ENCODE peak calls at places on chromosomes 12 and 14, in five cellular contexts. W, J, Q, H and P are unnamed samples.

GRCh38 chr12:82708056-82708455 is 21.4 kb downstream of the TMTC2 start:
- DNase-seq in W (no peak), J (no peak), H (peak), Q (peak), P (no peak)

GRCh38 chr12:48486261-48486660 is 4.0 kb downstream of the C12orf54 start:
- DNase-seq in W (peak), Q (no peak), H (no peak), J (no peak), P (peak)

GRCh38 chr12:93757792-93758694 is 80.9 kb downstream of the CRADD start:
- DNase-seq in H (no peak), W (no peak), J (no peak), Q (no peak), P (no peak)

GRCh38 chr12:95173392-95174251 is 43.6 kb downstream of the FGD6 start:
- DNase-seq in W (no peak), H (peak), Q (peak), J (peak), P (peak)

GRCh38 chr14:105083926-105084685 is 18.9 kb upstream of the GPR132 start:
- DNase-seq in H (no peak), W (no peak), Q (no peak), J (no peak), P (no peak)

GRCh38 chr14:38948171-38948570 is 154.9 kb downstream of the SEC23A start:
- DNase-seq in H (peak), W (peak), Q (peak), J (no peak), P (no peak)

GRCh38 chr14:97306133-97306784 is 509.1 kb downstream of the VRK1 start:
- DNase-seq in H (no peak), W (no peak), J (no peak), Q (no peak), P (no peak)

GRCh38 chr14:28765907-28766504 is 581 bp upstream of the FOXG1 start:
- DNase-seq in W (no peak), J (no peak), H (peak), Q (peak), P (no peak)

GRCh38 chr14:32012062-32012461 is 65.0 kb upstream of the ARHGAP5 start:
- DNase-seq in Q (peak), W (peak), J (no peak), H (peak), P (peak)

GRCh38 chr12:91065377-91065776 is 7.6 kb upstream of the KERA start:
- DNase-seq in J (no peak), H (no peak), Q (no peak), W (no peak), P (no peak)

GRCh38 chr14:66237701-66238100 is 248.5 kb upstream of the CCDC196 start:
- DNase-seq in W (no peak), Q (no peak), J (no peak), H (no peak), P (no peak)

GRCh38 chr14:105064721-105065143 is 498 bp downstream of the GPR132 start:
- DNase-seq in H (peak), J (no peak), Q (peak), W (peak), P (no peak)

GRCh38 chr12:88868062-88868461 is 287.8 kb upstream of the KITLG start:
- DNase-seq in W (no peak), H (no peak), Q (peak), J (no peak), P (no peak)

GRCh38 chr12:122354958-122355641 is 67.4 kb downstream of the CLIP1 start:
- DNase-seq in Q (no peak), J (peak), H (no peak), W (no peak), P (no peak)

GRCh38 chr14:52080817-52081755 is 12.2 kb upstream of the NID2 start:
- DNase-seq in H (peak), Q (peak), J (no peak), W (peak), P (peak)

GRCh38 chr14:99884834-99885648 is 91.8 kb downstream of the EML1 start:
- DNase-seq in Q (peak), H (peak), W (peak), J (peak), P (peak)

GRCh38 chr12:68445836-68446235 is 113.7 kb upstream of the MDM1 start:
- DNase-seq in W (no peak), Q (peak), J (no peak), H (peak), P (no peak)

GRCh38 chr14:91839754-91840153 is 27.6 kb downstream of the TC2N start:
- DNase-seq in W (no peak), J (no peak), Q (no peak), H (no peak), P (no peak)

GRCh38 chr12:62098131-62098530 is 162.1 kb upstream of the USP15 start:
- DNase-seq in H (no peak), Q (no peak), J (no peak), W (no peak), P (no peak)

GRCh38 chr12:32921397-32921796 is 24.8 kb upstream of the PKP2 start:
- DNase-seq in Q (no peak), H (peak), W (peak), J (no peak), P (peak)

GRCh38 chr14:23099212-23099861 is 4.0 kb downstream of the C14orf119 start:
- DNase-seq in J (no peak), W (no peak), Q (no peak), H (no peak), P (no peak)

GRCh38 chr14:97703006-97703760 is 906.0 kb downstream of the VRK1 start:
- DNase-seq in W (peak), J (no peak), Q (no peak), H (no peak), P (no peak)

GRCh38 chr14:100246809-100247428 is 8.0 kb downstream of the YY1 start:
- DNase-seq in W (peak), J (peak), H (peak), Q (peak), P (peak)

GRCh38 chr12:46410495-46410894 is 37.9 kb upstream of the SLC38A2 start:
- DNase-seq in J (no peak), H (no peak), Q (no peak), W (no peak), P (no peak)

GRCh38 chr14:32896979-32897723 is 41.5 kb upstream of the NPAS3 start:
- DNase-seq in W (peak), J (peak), H (peak), Q (peak), P (no peak)

GRCh38 chr12:69509308-69509736 is 39.1 kb downstream of the FRS2 start:
- DNase-seq in W (no peak), J (peak), Q (peak), H (peak), P (no peak)

GRCh38 chr14:93970589-93970966 is 5.8 kb downstream of the ASB2 start:
- DNase-seq in H (no peak), Q (no peak), W (peak), J (peak), P (peak)

GRCh38 chr12:4030938-4031702 is 157.9 kb upstream of the PARP11 start:
- DNase-seq in Q (peak), W (peak), H (peak), J (peak), P (peak)

GRCh38 chr14:37150414-37150813 is 22.0 kb downstream of the SLC25A21 start:
- DNase-seq in Q (peak), J (peak), W (peak), H (peak), P (peak)

GRCh38 chr12:27667540-27667939 is 28.7 kb upstream of the REP15 start:
- DNase-seq in W (peak), J (no peak), Q (peak), H (peak), P (no peak)

GRCh38 chr14:50447491-50447890 is 50.8 kb upstream of the CDKL1 start:
- DNase-seq in J (no peak), H (peak), Q (no peak), W (peak), P (peak)

GRCh38 chr12:4482936-4483335 is 37.3 kb upstream of the FGF6 start:
- DNase-seq in Q (no peak), H (no peak), J (no peak), W (no peak), P (peak)